ENCODE peak calls at places on chromosomes 12 and 14, in six cellular contexts. One of them, this sample, is unnamed.
A peak's percentile ranks its signal among the peaks of the same experiment; 100 is the strongest.

GRCh38 chr12:94679554-94679953 is 29.2 kb upstream of the TMCC3 start:
- DNase-seq in stimulated activated CD4-positive, alpha-beta T cell treated with anti-CD3 and anti-CD28 coated beads, Interleukin-15, amount 100 ng/mL, for 1 hour: no peak
- DNase-seq in ACHN: no peak
- DNase-seq in epithelial cell of esophagus: no peak
- DNase-seq in HCT116: no peak
- DNase-seq in tibial artery: no peak
- DNase-seq in this sample: no peak

GRCh38 chr14:65069874-65070709 is 32.2 kb downstream of the MAX start:
- DNase-seq in ACHN: no peak
- DNase-seq in tibial artery: no peak
- DNase-seq in stimulated activated CD4-positive, alpha-beta T cell treated with anti-CD3 and anti-CD28 coated beads, Interleukin-15, amount 100 ng/mL, for 1 hour: no peak
- DNase-seq in epithelial cell of esophagus: peak; percentile 74
- DNase-seq in HCT116: no peak
- DNase-seq in this sample: no peak

GRCh38 chr12:85894653-85895052 is 20.6 kb downstream of the NTS start:
- DNase-seq in stimulated activated CD4-positive, alpha-beta T cell treated with anti-CD3 and anti-CD28 coated beads, Interleukin-15, amount 100 ng/mL, for 1 hour: no peak
- DNase-seq in ACHN: no peak
- DNase-seq in tibial artery: no peak
- DNase-seq in epithelial cell of esophagus: no peak
- DNase-seq in HCT116: no peak
- DNase-seq in this sample: no peak

GRCh38 chr14:46306267-46306666 is 345.3 kb downstream of the RPL10L start:
- DNase-seq in tibial artery: no peak
- DNase-seq in stimulated activated CD4-positive, alpha-beta T cell treated with anti-CD3 and anti-CD28 coated beads, Interleukin-15, amount 100 ng/mL, for 1 hour: no peak
- DNase-seq in epithelial cell of esophagus: no peak
- DNase-seq in ACHN: no peak
- DNase-seq in HCT116: no peak
- DNase-seq in this sample: no peak

GRCh38 chr14:85471744-85472143 is 58.2 kb upstream of the FLRT2 start:
- DNase-seq in epithelial cell of esophagus: peak; percentile 79
- DNase-seq in HCT116: no peak
- DNase-seq in ACHN: peak; percentile 7
- DNase-seq in tibial artery: no peak
- DNase-seq in stimulated activated CD4-positive, alpha-beta T cell treated with anti-CD3 and anti-CD28 coated beads, Interleukin-15, amount 100 ng/mL, for 1 hour: no peak
- DNase-seq in this sample: peak; percentile 6

GRCh38 chr14:56094063-56094462 is 24.1 kb upstream of the PELI2 start:
- DNase-seq in ACHN: no peak
- DNase-seq in epithelial cell of esophagus: no peak
- DNase-seq in HCT116: no peak
- DNase-seq in tibial artery: no peak
- DNase-seq in stimulated activated CD4-positive, alpha-beta T cell treated with anti-CD3 and anti-CD28 coated beads, Interleukin-15, amount 100 ng/mL, for 1 hour: no peak
- DNase-seq in this sample: no peak

GRCh38 chr12:104011265-104011664 is 38.7 kb downstream of the GLT8D2 start:
- DNase-seq in stimulated activated CD4-positive, alpha-beta T cell treated with anti-CD3 and anti-CD28 coated beads, Interleukin-15, amount 100 ng/mL, for 1 hour: no peak
- DNase-seq in epithelial cell of esophagus: peak; percentile 92
- DNase-seq in tibial artery: no peak
- DNase-seq in ACHN: peak; percentile 29
- DNase-seq in HCT116: peak; percentile 16
- DNase-seq in this sample: peak; percentile 29

GRCh38 chr14:60657609-60657983 is 8.3 kb upstream of the SIX1 start:
- DNase-seq in stimulated activated CD4-positive, alpha-beta T cell treated with anti-CD3 and anti-CD28 coated beads, Interleukin-15, amount 100 ng/mL, for 1 hour: no peak
- DNase-seq in ACHN: peak; percentile 33
- DNase-seq in tibial artery: no peak
- DNase-seq in epithelial cell of esophagus: peak; percentile 29
- DNase-seq in HCT116: no peak
- DNase-seq in this sample: no peak

GRCh38 chr12:6963741-6964446 is 6.6 kb downstream of the PHB2 start:
- DNase-seq in tibial artery: peak; percentile 19
- DNase-seq in HCT116: no peak
- DNase-seq in stimulated activated CD4-positive, alpha-beta T cell treated with anti-CD3 and anti-CD28 coated beads, Interleukin-15, amount 100 ng/mL, for 1 hour: no peak
- DNase-seq in epithelial cell of esophagus: no peak
- DNase-seq in ACHN: no peak
- DNase-seq in this sample: no peak

GRCh38 chr14:99971929-99972747 is 93.1 kb upstream of the EVL start:
- DNase-seq in ACHN: no peak
- DNase-seq in stimulated activated CD4-positive, alpha-beta T cell treated with anti-CD3 and anti-CD28 coated beads, Interleukin-15, amount 100 ng/mL, for 1 hour: peak; percentile 6
- DNase-seq in tibial artery: no peak
- DNase-seq in HCT116: no peak
- DNase-seq in epithelial cell of esophagus: no peak
- DNase-seq in this sample: no peak

GRCh38 chr12:12880537-12880936 is 10.8 kb upstream of the GPRC5A start:
- DNase-seq in stimulated activated CD4-positive, alpha-beta T cell treated with anti-CD3 and anti-CD28 coated beads, Interleukin-15, amount 100 ng/mL, for 1 hour: no peak
- DNase-seq in ACHN: no peak
- DNase-seq in tibial artery: no peak
- DNase-seq in epithelial cell of esophagus: no peak
- DNase-seq in HCT116: no peak
- DNase-seq in this sample: no peak

GRCh38 chr12:125685885-125686284 is 620.6 kb downstream of the AACS start:
- DNase-seq in epithelial cell of esophagus: no peak
- DNase-seq in ACHN: no peak
- DNase-seq in HCT116: no peak
- DNase-seq in stimulated activated CD4-positive, alpha-beta T cell treated with anti-CD3 and anti-CD28 coated beads, Interleukin-15, amount 100 ng/mL, for 1 hour: no peak
- DNase-seq in tibial artery: no peak
- DNase-seq in this sample: no peak

GRCh38 chr12:66726531-66726930 is 47.7 kb upstream of the GRIP1 start:
- DNase-seq in HCT116: no peak
- DNase-seq in ACHN: no peak
- DNase-seq in tibial artery: no peak
- DNase-seq in stimulated activated CD4-positive, alpha-beta T cell treated with anti-CD3 and anti-CD28 coated beads, Interleukin-15, amount 100 ng/mL, for 1 hour: no peak
- DNase-seq in epithelial cell of esophagus: no peak
- DNase-seq in this sample: no peak

This sample was measured in epithelial cell of proximal tubule.